ENCODE peak calls at places on chromosomes 1 and 21, in four cellular contexts. Y is uterus; S is stimulated activated CD4-positive, alpha-beta T cell treated with anti-CD3 and anti-CD28 coated beads, Interleukin-12 subunit alpha, Interleukin-12 subunit beta, amount 100 ng/mL, for 24 hours; M is EH. J is an unnamed sample.

GRCh38 chr1:65174585-65174984 is 26.6 kb downstream of the AK4 start:
- DNase-seq in Y (peak), S (no peak), M (peak), J (peak)

GRCh38 chr1:17617787-17618557 is 78.5 kb downstream of the ARHGEF10L start:
- DNase-seq in M (peak), S (no peak), Y (peak), J (peak)

GRCh38 chr1:148263128-148263905 is 111.2 kb upstream of the NBPF11 start:
- DNase-seq in M (peak), Y (peak), S (peak), J (peak)

GRCh38 chr1:23215751-23216449 is 1.4 kb downstream of the HTR1D start:
- DNase-seq in S (no peak), Y (no peak), M (no peak), J (no peak)

GRCh38 chr1:226974544-226975258 is 34.6 kb downstream of the COQ8A start:
- DNase-seq in S (no peak), Y (no peak), M (no peak), J (no peak)

GRCh38 chr21:36966066-36966845 is at the start of gene HLCS:
- DNase-seq in S (peak), M (peak), Y (peak), J (peak)

GRCh38 chr1:192810253-192810880 is 1.5 kb downstream of the RGS2 start:
- DNase-seq in S (no peak), Y (no peak), M (peak), J (peak)

GRCh38 chr1:184941735-184942134 is 32.6 kb downstream of the NIBAN1 start:
- DNase-seq in M (no peak), Y (no peak), S (peak), J (no peak)

GRCh38 chr1:180385144-180385543 is 117.2 kb downstream of the ACBD6 start:
- DNase-seq in Y (no peak), S (no peak), M (no peak), J (no peak)

GRCh38 chr21:26798856-26799751 is 46.1 kb downstream of the ADAMTS1 start:
- DNase-seq in Y (no peak), S (no peak), M (peak), J (no peak)

GRCh38 chr21:39004776-39005605 is 178.3 kb downstream of the PSMG1 start:
- DNase-seq in Y (peak), S (no peak), M (peak), J (no peak)

GRCh38 chr1:155977607-155978324 is 581 bp downstream of the ARHGEF2 start:
- DNase-seq in S (peak), M (peak), Y (peak), J (no peak)

J was measured in lung.